ENCODE peak calls at places on chromosome 4, in five cellular contexts. C is H1, V is K562, S is GM12891, G is GM12878. M is an unnamed sample.
A peak's percentile ranks its signal among the peaks of the same experiment; 100 is the strongest.

GRCh38 chr4:17769406-17770174 is 11.8 kb downstream of the FAM184B start:
- DNase-seq in G (no peak), S (no peak), V (no peak), C (no peak), M (no peak)

GRCh38 chr4:16243285-16243684 is 17.0 kb upstream of the TAPT1 start:
- DNase-seq in C (no peak), V (no peak), S (no peak), G (no peak), M (no peak)

GRCh38 chr4:48184891-48185290 is 50.8 kb upstream of the TXK start:
- DNase-seq in V (no peak), S (no peak), C (no peak), G (no peak), M (no peak)

GRCh38 chr4:78552398-78553396 is 1.1 kb downstream of the ANXA3 start:
- DNase-seq in S (no peak), C (peak; percentile 73), G (no peak), V (no peak), M (no peak)

GRCh38 chr4:41611124-41611838 is 73.3 kb downstream of the LIMCH1 start:
- DNase-seq in V (no peak), C (no peak), G (no peak), S (no peak), M (no peak)

GRCh38 chr4:108141213-108142045 is 27.3 kb downstream of the LEF1 start:
- DNase-seq in V (no peak), C (no peak), G (no peak), S (no peak), M (no peak)

GRCh38 chr4:142845293-142846070 is 619 bp downstream of the INPP4B start:
- DNase-seq in C (no peak), G (no peak), V (no peak), S (no peak), M (no peak)

GRCh38 chr4:89331197-89331596 is 23.6 kb upstream of the GPRIN3 start:
- DNase-seq in V (no peak), G (no peak), C (no peak), S (no peak), M (no peak)

GRCh38 chr4:82782626-82783025 is 16.0 kb downstream of the SCD5 start:
- DNase-seq in C (no peak), V (no peak), S (no peak), G (no peak), M (no peak)

GRCh38 chr4:100421356-100421978 is 96.4 kb downstream of the EMCN start:
- DNase-seq in C (no peak), G (no peak), S (no peak), V (no peak), M (no peak)

GRCh38 chr4:155984398-155984797 is 30.7 kb upstream of the CTSO start:
- DNase-seq in S (no peak), V (no peak), G (no peak), C (no peak), M (no peak)
- TF ChIP-seq POLR2AphosphoS5 in S (no peak), V (no peak), G (no peak), C (no peak), M (no peak)

GRCh38 chr4:2354127-2354526 is 64.3 kb downstream of the ZFYVE28 start:
- DNase-seq in S (no peak), C (no peak), V (peak; percentile 53), G (no peak), M (no peak)
- TF ChIP-seq TAF1 in S (no peak), C (no peak), V (no peak), G (no peak), M (no peak)

GRCh38 chr4:184825394-184826314 is at the start of gene ACSL1:
- DNase-seq in C (no peak), S (peak; percentile 92), G (no peak), V (peak; percentile 95), M (peak; percentile 85)
- TF ChIP-seq POLR2A in C (no peak), S (peak; percentile 57), G (peak; percentile 88), V (no peak), M (peak; percentile 87)

DNA sequence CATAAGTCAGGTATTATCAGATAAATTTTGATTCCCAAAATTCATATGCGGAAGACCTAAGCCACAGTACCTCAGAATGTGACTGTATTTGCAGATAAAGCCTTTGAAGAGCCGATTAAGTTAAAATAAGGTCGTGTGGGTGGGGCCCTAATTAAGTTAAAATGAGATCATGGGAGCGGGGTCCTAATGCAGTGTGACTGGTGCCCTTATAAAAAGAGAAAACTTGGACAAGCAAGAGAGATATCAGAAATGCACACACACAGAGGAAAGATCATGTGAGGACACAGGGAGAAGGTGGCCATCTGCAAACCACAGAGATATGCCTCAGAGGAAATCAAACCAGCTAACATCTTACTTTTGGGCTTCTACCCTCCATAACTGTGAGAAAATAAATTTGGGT is 236.1 kb downstream of the FBXO8 start:
- DNase-seq in V (no peak), S (no peak), C (no peak), G (no peak), M (no peak)
- TF ChIP-seq POLR2AphosphoS5 in V (no peak), S (no peak), C (no peak), G (no peak), M (no peak)

GRCh38 chr4:72031868-72032619 is at the start of gene NPFFR2:
- DNase-seq in C (peak; percentile 29), S (no peak), G (no peak), V (no peak), M (no peak)
- TF ChIP-seq TAF1 in C (no peak), S (no peak), G (no peak), V (no peak), M (no peak)

GRCh38 chr4:110165382-110166285 is 32.8 kb downstream of the ELOVL6 start:
- DNase-seq in V (peak; percentile 29), C (no peak), G (no peak), S (no peak), M (no peak)

GRCh38 chr4:110164856-110165255 is 33.6 kb downstream of the ELOVL6 start:
- DNase-seq in G (no peak), C (no peak), V (no peak), S (no peak), M (no peak)

GRCh38 chr4:110160616-110161015 is 37.8 kb downstream of the ELOVL6 start:
- DNase-seq in S (no peak), V (no peak), G (no peak), C (no peak), M (no peak)

GRCh38 chr4:110163327-110164070 is 34.9 kb downstream of the ELOVL6 start:
- DNase-seq in G (no peak), C (no peak), S (no peak), V (no peak), M (no peak)

GRCh38 chr4:110164251-110164650 is 34.2 kb downstream of the ELOVL6 start:
- DNase-seq in S (no peak), C (no peak), V (no peak), G (no peak), M (no peak)
- TF ChIP-seq POLR2A in S (no peak), C (no peak), V (no peak), G (no peak), M (no peak)

DNA sequence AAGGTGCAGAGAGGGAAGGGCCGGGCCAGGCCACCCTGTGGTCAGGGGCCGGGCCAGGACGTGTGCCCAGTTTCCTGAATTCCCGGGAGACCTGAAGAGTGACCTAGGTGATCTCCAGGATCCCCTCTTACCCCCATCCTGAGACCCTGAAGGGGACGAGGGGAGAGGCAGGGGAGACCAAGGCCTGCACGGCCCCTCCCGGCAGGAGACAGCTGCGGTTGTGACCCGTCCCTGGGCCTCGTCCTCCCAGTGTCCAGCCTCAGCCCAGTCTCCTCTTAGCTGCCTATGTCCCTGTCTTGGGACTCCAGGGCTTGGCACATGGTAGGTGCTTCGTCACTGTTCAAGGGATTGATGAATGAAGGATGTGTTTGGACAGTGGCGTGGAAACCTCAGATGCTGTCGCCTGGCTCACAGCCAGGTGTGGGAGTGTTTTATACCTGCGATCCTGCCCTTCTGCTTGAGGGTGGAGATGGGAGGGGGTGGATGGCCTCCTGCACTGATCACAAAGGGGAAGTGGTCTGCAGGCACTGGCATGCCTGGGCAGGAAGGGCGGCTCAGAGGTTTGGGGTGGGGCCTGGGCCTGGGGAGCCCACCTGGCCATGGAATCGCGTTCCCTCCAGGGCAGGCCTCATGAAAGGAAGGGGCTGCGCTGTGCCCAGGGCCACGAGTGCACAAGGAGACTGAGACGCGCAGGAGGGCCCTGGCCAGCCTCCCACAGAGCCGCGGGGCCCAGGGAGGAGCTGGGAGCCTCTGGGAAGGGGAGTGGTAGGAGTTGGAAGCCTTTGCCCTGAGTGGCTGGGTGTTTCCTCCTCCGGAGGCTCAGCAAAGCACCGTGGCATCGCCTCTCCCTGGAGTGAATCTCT is 6.9 kb downstream of the SH3TC1 start:
- DNase-seq in G (no peak), C (no peak), V (no peak), S (no peak), M (no peak)
- TF ChIP-seq POLR2AphosphoS5 in G (no peak), C (no peak), V (no peak), S (no peak), M (no peak)

GRCh38 chr4:35559559-35560365 is 684.6 kb downstream of the ARAP2 start:
- DNase-seq in G (no peak), V (no peak), C (no peak), S (no peak), M (no peak)
- TF ChIP-seq TAF1 in G (no peak), V (no peak), C (no peak), S (no peak), M (no peak)

GRCh38 chr4:73220815-73221214 is 37.8 kb downstream of the ANKRD17 start:
- DNase-seq in G (no peak), S (no peak), C (no peak), V (no peak), M (no peak)

GRCh38 chr4:73223258-73223651 is 35.3 kb downstream of the ANKRD17 start:
- DNase-seq in G (no peak), V (no peak), C (no peak), S (no peak), M (no peak)

GRCh38 chr4:73224886-73225285 is 33.7 kb downstream of the ANKRD17 start:
- DNase-seq in S (no peak), V (no peak), G (no peak), C (no peak), M (no peak)

GRCh38 chr4:73221734-73222133 is 36.9 kb downstream of the ANKRD17 start:
- DNase-seq in G (no peak), C (no peak), V (no peak), S (no peak), M (no peak)

GRCh38 chr4:73222466-73223257 is 35.9 kb downstream of the ANKRD17 start:
- DNase-seq in S (peak; percentile 20), V (peak; percentile 42), G (peak; percentile 55), C (no peak), M (no peak)
- TF ChIP-seq POLR2A in S (peak; percentile 96), V (peak; percentile 97), G (peak; percentile 79), C (no peak), M (peak; percentile 62)

DNA sequence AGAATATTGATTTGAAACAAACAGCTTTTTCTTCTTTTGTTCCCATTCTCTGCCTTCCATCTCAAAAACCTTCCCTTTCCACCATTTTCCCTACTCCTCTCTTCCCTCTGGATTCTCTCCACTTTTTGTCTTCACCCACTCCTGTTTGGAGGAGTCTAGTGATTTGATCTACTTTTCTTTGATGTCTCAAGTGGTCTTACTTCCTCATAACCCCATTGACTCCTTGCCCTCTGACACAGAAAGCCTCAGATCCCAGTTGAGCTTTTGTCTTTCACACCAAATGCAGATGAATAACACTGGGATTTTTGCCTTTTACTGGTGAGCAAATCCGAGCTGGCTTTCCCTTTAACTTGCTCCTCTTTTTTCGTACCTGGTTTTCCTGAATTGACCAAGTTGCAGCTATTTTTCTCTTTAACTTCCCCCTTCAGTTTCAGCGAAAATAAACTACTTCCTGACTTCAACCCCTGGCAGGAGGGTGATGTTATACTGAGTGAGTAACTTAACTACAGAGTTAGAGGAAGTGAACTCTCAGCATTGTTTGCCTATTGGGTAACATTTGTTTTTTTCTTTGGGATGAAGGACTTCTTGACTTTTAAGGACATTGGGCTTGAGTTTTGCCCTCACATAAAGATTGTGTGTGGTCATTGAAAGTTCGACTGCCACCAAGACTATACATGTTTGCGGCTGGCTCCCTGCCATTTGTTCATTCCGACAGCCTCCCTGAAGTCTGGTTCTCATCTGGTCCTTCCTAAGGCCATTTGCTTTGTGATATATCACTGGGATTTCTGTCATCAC is 392.8 kb upstream of the NR3C2 start:
- DNase-seq in G (no peak), V (no peak), S (no peak), C (no peak), M (no peak)
- TF ChIP-seq POLR2AphosphoS5 in G (no peak), V (no peak), S (no peak), C (no peak), M (no peak)